ENCODE peak calls at places on chromosomes 1 and 21, in four cellular contexts. One of them, this sample, is unnamed.
A peak's percentile ranks its signal among the peaks of the same experiment; 100 is the strongest.

GRCh38 chr21:23799376-23799775 is 1807.9 kb downstream of the MRPL39 start:
- DNase-seq in type B pancreatic cell: no peak
- DNase-seq in kidney glomerular epithelial cell: no peak
- DNase-seq in activated CD8-positive, alpha-beta T cell treated with anti-CD3 and anti-CD28 coated beads, Interleukin-2, amount 10 ng/mL, durations not matched to agents 7 days and 5 days: no peak
- DNase-seq in this sample: no peak

GRCh38 chr1:31427322-31427721 is 14.3 kb downstream of the SERINC2 start:
- DNase-seq in type B pancreatic cell: no peak
- DNase-seq in kidney glomerular epithelial cell: no peak
- DNase-seq in activated CD8-positive, alpha-beta T cell treated with anti-CD3 and anti-CD28 coated beads, Interleukin-2, amount 10 ng/mL, durations not matched to agents 7 days and 5 days: no peak
- DNase-seq in this sample: no peak

GRCh38 chr1:75615664-75616435 is 4.9 kb upstream of the SLC44A5 start:
- DNase-seq in type B pancreatic cell: peak; percentile 70
- DNase-seq in kidney glomerular epithelial cell: peak; percentile 25
- DNase-seq in activated CD8-positive, alpha-beta T cell treated with anti-CD3 and anti-CD28 coated beads, Interleukin-2, amount 10 ng/mL, durations not matched to agents 7 days and 5 days: peak; percentile 23
- DNase-seq in this sample: peak; percentile 74

GRCh38 chr21:25639922-25640670 is 1.0 kb downstream of the JAM2 start:
- DNase-seq in type B pancreatic cell: no peak
- DNase-seq in kidney glomerular epithelial cell: no peak
- DNase-seq in activated CD8-positive, alpha-beta T cell treated with anti-CD3 and anti-CD28 coated beads, Interleukin-2, amount 10 ng/mL, durations not matched to agents 7 days and 5 days: no peak
- DNase-seq in this sample: no peak

GRCh38 chr1:47992720-47993119 is 4.5 kb downstream of the TRABD2B start:
- DNase-seq in type B pancreatic cell: no peak
- DNase-seq in kidney glomerular epithelial cell: no peak
- DNase-seq in activated CD8-positive, alpha-beta T cell treated with anti-CD3 and anti-CD28 coated beads, Interleukin-2, amount 10 ng/mL, durations not matched to agents 7 days and 5 days: no peak
- DNase-seq in this sample: peak; percentile 93

GRCh38 chr1:243441601-243442000 is 185.8 kb downstream of the SDCCAG8 start:
- DNase-seq in type B pancreatic cell: no peak
- DNase-seq in kidney glomerular epithelial cell: no peak
- DNase-seq in activated CD8-positive, alpha-beta T cell treated with anti-CD3 and anti-CD28 coated beads, Interleukin-2, amount 10 ng/mL, durations not matched to agents 7 days and 5 days: no peak
- DNase-seq in this sample: no peak

GRCh38 chr1:39886757-39887231 is 3.5 kb upstream of the TRIT1 start:
- DNase-seq in type B pancreatic cell: no peak
- DNase-seq in kidney glomerular epithelial cell: no peak
- DNase-seq in activated CD8-positive, alpha-beta T cell treated with anti-CD3 and anti-CD28 coated beads, Interleukin-2, amount 10 ng/mL, durations not matched to agents 7 days and 5 days: no peak
- DNase-seq in this sample: no peak

GRCh38 chr1:172443666-172444453 is at the start of gene PIGC:
- DNase-seq in type B pancreatic cell: peak; percentile 92
- DNase-seq in kidney glomerular epithelial cell: peak; percentile 85
- DNase-seq in activated CD8-positive, alpha-beta T cell treated with anti-CD3 and anti-CD28 coated beads, Interleukin-2, amount 10 ng/mL, durations not matched to agents 7 days and 5 days: peak; percentile 95
- DNase-seq in this sample: peak; percentile 87

GRCh38 chr1:51799372-51799771 is 79.2 kb downstream of the NRDC start:
- DNase-seq in type B pancreatic cell: no peak
- DNase-seq in kidney glomerular epithelial cell: no peak
- DNase-seq in activated CD8-positive, alpha-beta T cell treated with anti-CD3 and anti-CD28 coated beads, Interleukin-2, amount 10 ng/mL, durations not matched to agents 7 days and 5 days: no peak
- DNase-seq in this sample: no peak

GRCh38 chr1:26597629-26598039 is 68.1 kb downstream of the RPS6KA1 start:
- DNase-seq in type B pancreatic cell: no peak
- DNase-seq in kidney glomerular epithelial cell: peak; percentile 29
- DNase-seq in activated CD8-positive, alpha-beta T cell treated with anti-CD3 and anti-CD28 coated beads, Interleukin-2, amount 10 ng/mL, durations not matched to agents 7 days and 5 days: no peak
- DNase-seq in this sample: no peak

GRCh38 chr1:235650341-235651169 is 971 bp upstream of the GNG4 start:
- DNase-seq in type B pancreatic cell: no peak
- DNase-seq in kidney glomerular epithelial cell: no peak
- DNase-seq in activated CD8-positive, alpha-beta T cell treated with anti-CD3 and anti-CD28 coated beads, Interleukin-2, amount 10 ng/mL, durations not matched to agents 7 days and 5 days: no peak
- DNase-seq in this sample: no peak

GRCh38 chr1:219120625-219121544 is 52.8 kb upstream of the LYPLAL1 start:
- DNase-seq in type B pancreatic cell: no peak
- DNase-seq in kidney glomerular epithelial cell: no peak
- DNase-seq in activated CD8-positive, alpha-beta T cell treated with anti-CD3 and anti-CD28 coated beads, Interleukin-2, amount 10 ng/mL, durations not matched to agents 7 days and 5 days: no peak
- DNase-seq in this sample: no peak

GRCh38 chr1:44484155-44484688 is 79.2 kb downstream of the RNF220 start:
- DNase-seq in type B pancreatic cell: no peak
- DNase-seq in kidney glomerular epithelial cell: peak; percentile 93
- DNase-seq in activated CD8-positive, alpha-beta T cell treated with anti-CD3 and anti-CD28 coated beads, Interleukin-2, amount 10 ng/mL, durations not matched to agents 7 days and 5 days: no peak
- DNase-seq in this sample: no peak

GRCh38 chr1:151398691-151399065 is 695 bp upstream of the PSMB4 start:
- DNase-seq in type B pancreatic cell: no peak
- DNase-seq in kidney glomerular epithelial cell: no peak
- DNase-seq in activated CD8-positive, alpha-beta T cell treated with anti-CD3 and anti-CD28 coated beads, Interleukin-2, amount 10 ng/mL, durations not matched to agents 7 days and 5 days: no peak
- DNase-seq in this sample: no peak

GRCh38 chr1:30274937-30275621 is 448.3 kb downstream of the MATN1 start:
- DNase-seq in type B pancreatic cell: peak; percentile 49
- DNase-seq in kidney glomerular epithelial cell: no peak
- DNase-seq in activated CD8-positive, alpha-beta T cell treated with anti-CD3 and anti-CD28 coated beads, Interleukin-2, amount 10 ng/mL, durations not matched to agents 7 days and 5 days: no peak
- DNase-seq in this sample: peak; percentile 35

GRCh38 chr1:172719694-172720138 is 60.8 kb downstream of the FASLG start:
- DNase-seq in type B pancreatic cell: no peak
- DNase-seq in kidney glomerular epithelial cell: peak; percentile 52
- DNase-seq in activated CD8-positive, alpha-beta T cell treated with anti-CD3 and anti-CD28 coated beads, Interleukin-2, amount 10 ng/mL, durations not matched to agents 7 days and 5 days: no peak
- DNase-seq in this sample: no peak

GRCh38 chr1:178093150-178093957 is 550 bp upstream of the RASAL2 start:
- DNase-seq in type B pancreatic cell: peak; percentile 90
- DNase-seq in kidney glomerular epithelial cell: peak; percentile 92
- DNase-seq in activated CD8-positive, alpha-beta T cell treated with anti-CD3 and anti-CD28 coated beads, Interleukin-2, amount 10 ng/mL, durations not matched to agents 7 days and 5 days: peak; percentile 21
- DNase-seq in this sample: peak; percentile 95

GRCh38 chr1:39272027-39272790 is 67.7 kb downstream of the MACF1 start:
- DNase-seq in type B pancreatic cell: no peak
- DNase-seq in kidney glomerular epithelial cell: no peak
- DNase-seq in activated CD8-positive, alpha-beta T cell treated with anti-CD3 and anti-CD28 coated beads, Interleukin-2, amount 10 ng/mL, durations not matched to agents 7 days and 5 days: no peak
- DNase-seq in this sample: no peak

GRCh38 chr1:111199881-111200801 is at the start of gene DENND2D:
- DNase-seq in type B pancreatic cell: no peak
- DNase-seq in kidney glomerular epithelial cell: no peak
- DNase-seq in activated CD8-positive, alpha-beta T cell treated with anti-CD3 and anti-CD28 coated beads, Interleukin-2, amount 10 ng/mL, durations not matched to agents 7 days and 5 days: peak; percentile 78
- DNase-seq in this sample: no peak

GRCh38 chr1:111101854-111102642 is 37.8 kb downstream of the DRAM2 start:
- DNase-seq in type B pancreatic cell: no peak
- DNase-seq in kidney glomerular epithelial cell: no peak
- DNase-seq in activated CD8-positive, alpha-beta T cell treated with anti-CD3 and anti-CD28 coated beads, Interleukin-2, amount 10 ng/mL, durations not matched to agents 7 days and 5 days: no peak
- DNase-seq in this sample: no peak

GRCh38 chr1:17309701-17310640 is 2.0 kb downstream of the PADI4 start:
- DNase-seq in type B pancreatic cell: no peak
- DNase-seq in kidney glomerular epithelial cell: no peak
- DNase-seq in activated CD8-positive, alpha-beta T cell treated with anti-CD3 and anti-CD28 coated beads, Interleukin-2, amount 10 ng/mL, durations not matched to agents 7 days and 5 days: no peak
- DNase-seq in this sample: no peak

GRCh38 chr1:10530281-10530740 is 55.6 kb downstream of the PEX14 start:
- DNase-seq in type B pancreatic cell: peak; percentile 78
- DNase-seq in kidney glomerular epithelial cell: peak; percentile 75
- DNase-seq in activated CD8-positive, alpha-beta T cell treated with anti-CD3 and anti-CD28 coated beads, Interleukin-2, amount 10 ng/mL, durations not matched to agents 7 days and 5 days: no peak
- DNase-seq in this sample: no peak

GRCh38 chr1:173868266-173869107 is at the start of gene ZBTB37:
- DNase-seq in type B pancreatic cell: peak; percentile 94
- DNase-seq in kidney glomerular epithelial cell: peak; percentile 72
- DNase-seq in activated CD8-positive, alpha-beta T cell treated with anti-CD3 and anti-CD28 coated beads, Interleukin-2, amount 10 ng/mL, durations not matched to agents 7 days and 5 days: peak; percentile 97
- DNase-seq in this sample: peak; percentile 89

GRCh38 chr1:184805667-184806295 is 51.1 kb upstream of the EDEM3 start:
- DNase-seq in type B pancreatic cell: peak; percentile 85
- DNase-seq in kidney glomerular epithelial cell: peak; percentile 84
- DNase-seq in activated CD8-positive, alpha-beta T cell treated with anti-CD3 and anti-CD28 coated beads, Interleukin-2, amount 10 ng/mL, durations not matched to agents 7 days and 5 days: peak; percentile 88
- DNase-seq in this sample: peak; percentile 90

GRCh38 chr1:90973897-90974798 is 47.7 kb downstream of the ZNF644 start:
- DNase-seq in type B pancreatic cell: no peak
- DNase-seq in kidney glomerular epithelial cell: peak; percentile 61
- DNase-seq in activated CD8-positive, alpha-beta T cell treated with anti-CD3 and anti-CD28 coated beads, Interleukin-2, amount 10 ng/mL, durations not matched to agents 7 days and 5 days: no peak
- DNase-seq in this sample: no peak

GRCh38 chr1:76746195-76746594 is 121.1 kb upstream of the ST6GALNAC5 start:
- DNase-seq in type B pancreatic cell: no peak
- DNase-seq in kidney glomerular epithelial cell: no peak
- DNase-seq in activated CD8-positive, alpha-beta T cell treated with anti-CD3 and anti-CD28 coated beads, Interleukin-2, amount 10 ng/mL, durations not matched to agents 7 days and 5 days: no peak
- DNase-seq in this sample: no peak

GRCh38 chr1:52234708-52235107 is 92.8 kb downstream of the ZFYVE9 start:
- DNase-seq in type B pancreatic cell: no peak
- DNase-seq in kidney glomerular epithelial cell: no peak
- DNase-seq in activated CD8-positive, alpha-beta T cell treated with anti-CD3 and anti-CD28 coated beads, Interleukin-2, amount 10 ng/mL, durations not matched to agents 7 days and 5 days: no peak
- DNase-seq in this sample: no peak

GRCh38 chr1:67537647-67538018 is 107.4 kb upstream of the SERBP1 start:
- DNase-seq in type B pancreatic cell: no peak
- DNase-seq in kidney glomerular epithelial cell: no peak
- DNase-seq in activated CD8-positive, alpha-beta T cell treated with anti-CD3 and anti-CD28 coated beads, Interleukin-2, amount 10 ng/mL, durations not matched to agents 7 days and 5 days: no peak
- DNase-seq in this sample: no peak

GRCh38 chr1:184497962-184498723 is 111.3 kb downstream of the C1orf21 start:
- DNase-seq in type B pancreatic cell: no peak
- DNase-seq in kidney glomerular epithelial cell: no peak
- DNase-seq in activated CD8-positive, alpha-beta T cell treated with anti-CD3 and anti-CD28 coated beads, Interleukin-2, amount 10 ng/mL, durations not matched to agents 7 days and 5 days: no peak
- DNase-seq in this sample: no peak

GRCh38 chr1:171313835-171314320 is at the start of gene FMO4:
- DNase-seq in type B pancreatic cell: peak; percentile 75
- DNase-seq in kidney glomerular epithelial cell: peak; percentile 100
- DNase-seq in activated CD8-positive, alpha-beta T cell treated with anti-CD3 and anti-CD28 coated beads, Interleukin-2, amount 10 ng/mL, durations not matched to agents 7 days and 5 days: peak; percentile 91
- DNase-seq in this sample: peak; percentile 96

GRCh38 chr21:40681164-40681859 is 165.6 kb downstream of the DSCAM start:
- DNase-seq in type B pancreatic cell: no peak
- DNase-seq in kidney glomerular epithelial cell: no peak
- DNase-seq in activated CD8-positive, alpha-beta T cell treated with anti-CD3 and anti-CD28 coated beads, Interleukin-2, amount 10 ng/mL, durations not matched to agents 7 days and 5 days: no peak
- DNase-seq in this sample: no peak

GRCh38 chr1:54861070-54861761 is 25.8 kb downstream of the DHCR24 start:
- DNase-seq in type B pancreatic cell: no peak
- DNase-seq in kidney glomerular epithelial cell: no peak
- DNase-seq in activated CD8-positive, alpha-beta T cell treated with anti-CD3 and anti-CD28 coated beads, Interleukin-2, amount 10 ng/mL, durations not matched to agents 7 days and 5 days: no peak
- DNase-seq in this sample: no peak

GRCh38 chr1:117830222-117830621 is 99.2 kb downstream of the GDAP2 start:
- DNase-seq in type B pancreatic cell: no peak
- DNase-seq in kidney glomerular epithelial cell: no peak
- DNase-seq in activated CD8-positive, alpha-beta T cell treated with anti-CD3 and anti-CD28 coated beads, Interleukin-2, amount 10 ng/mL, durations not matched to agents 7 days and 5 days: no peak
- DNase-seq in this sample: no peak

GRCh38 chr1:22105611-22106207 is 37.2 kb downstream of the WNT4 start:
- DNase-seq in type B pancreatic cell: no peak
- DNase-seq in kidney glomerular epithelial cell: peak; percentile 53
- DNase-seq in activated CD8-positive, alpha-beta T cell treated with anti-CD3 and anti-CD28 coated beads, Interleukin-2, amount 10 ng/mL, durations not matched to agents 7 days and 5 days: peak; percentile 52
- DNase-seq in this sample: no peak

GRCh38 chr21:34822957-34823356 is 154.2 kb downstream of the CLIC6 start:
- DNase-seq in type B pancreatic cell: no peak
- DNase-seq in kidney glomerular epithelial cell: no peak
- DNase-seq in activated CD8-positive, alpha-beta T cell treated with anti-CD3 and anti-CD28 coated beads, Interleukin-2, amount 10 ng/mL, durations not matched to agents 7 days and 5 days: no peak
- DNase-seq in this sample: no peak

This sample was measured in coronary artery.